ENCODE peak calls at places on chromosomes 13 and 19, in ten cellular contexts. F is tibial nerve, H is testis, C is esophagus squamous epithelium, U is mucosa of descending colon, W is left lung, Q is pancreas, L is ovary, I is cardiac muscle cell, Y is stomach. K is an unnamed sample.

GRCh38 chr19:44807652-44808462 is 1.0 kb upstream of the BCAM start:
- DNase-seq in F (peak; percentile 27), C (no peak), L (peak; percentile 40), Q (peak; percentile 76), H (no peak), U (no peak), W (peak; percentile 84), Y (peak; percentile 59), I (peak; percentile 74), K (no peak)

GRCh38 chr19:29532956-29533355 is 7.2 kb downstream of the VSTM2B start:
- DNase-seq in Q (no peak), U (no peak), L (no peak), Y (peak; percentile 14), C (no peak), H (no peak), I (no peak), F (no peak), W (no peak), K (no peak)

GRCh38 chr13:75384881-75385707 is 96.9 kb downstream of the TBC1D4 start:
- DNase-seq in Q (no peak), W (no peak), Y (no peak), H (no peak), L (no peak), C (no peak), U (no peak), I (no peak), F (no peak), K (no peak)

GRCh38 chr19:38649305-38650179 is 2.1 kb downstream of the ACTN4 start:
- DNase-seq in C (no peak), W (no peak), H (no peak), Y (peak; percentile 61), Q (peak; percentile 66), I (no peak), F (no peak), L (no peak), U (peak; percentile 88), K (no peak)

GRCh38 chr13:25930655-25931054 is 121.2 kb downstream of the SHISA2 start:
- DNase-seq in H (no peak), Y (no peak), L (no peak), W (no peak), Q (no peak), U (no peak), I (no peak), C (no peak), F (no peak), K (no peak)

GRCh38 chr19:29690842-29691241 is 24.2 kb downstream of the C19orf12 start:
- DNase-seq in H (no peak), C (no peak), Q (no peak), L (no peak), I (no peak), Y (no peak), U (no peak), W (no peak), F (no peak), K (peak; percentile 58)

GRCh38 chr19:47509973-47510372 is 4.9 kb downstream of the NAPA start:
- DNase-seq in C (no peak), U (no peak), F (no peak), L (no peak), W (peak; percentile 48), I (no peak), Q (peak; percentile 47), Y (peak; percentile 67), H (no peak), K (no peak)

GRCh38 chr13:90416519-90416918 is 931.0 kb upstream of the MIR17HG start:
- DNase-seq in Y (no peak), C (no peak), W (no peak), F (peak; percentile 7), Q (no peak), U (no peak), L (no peak), I (no peak), H (peak; percentile 35), K (no peak)

DNA sequence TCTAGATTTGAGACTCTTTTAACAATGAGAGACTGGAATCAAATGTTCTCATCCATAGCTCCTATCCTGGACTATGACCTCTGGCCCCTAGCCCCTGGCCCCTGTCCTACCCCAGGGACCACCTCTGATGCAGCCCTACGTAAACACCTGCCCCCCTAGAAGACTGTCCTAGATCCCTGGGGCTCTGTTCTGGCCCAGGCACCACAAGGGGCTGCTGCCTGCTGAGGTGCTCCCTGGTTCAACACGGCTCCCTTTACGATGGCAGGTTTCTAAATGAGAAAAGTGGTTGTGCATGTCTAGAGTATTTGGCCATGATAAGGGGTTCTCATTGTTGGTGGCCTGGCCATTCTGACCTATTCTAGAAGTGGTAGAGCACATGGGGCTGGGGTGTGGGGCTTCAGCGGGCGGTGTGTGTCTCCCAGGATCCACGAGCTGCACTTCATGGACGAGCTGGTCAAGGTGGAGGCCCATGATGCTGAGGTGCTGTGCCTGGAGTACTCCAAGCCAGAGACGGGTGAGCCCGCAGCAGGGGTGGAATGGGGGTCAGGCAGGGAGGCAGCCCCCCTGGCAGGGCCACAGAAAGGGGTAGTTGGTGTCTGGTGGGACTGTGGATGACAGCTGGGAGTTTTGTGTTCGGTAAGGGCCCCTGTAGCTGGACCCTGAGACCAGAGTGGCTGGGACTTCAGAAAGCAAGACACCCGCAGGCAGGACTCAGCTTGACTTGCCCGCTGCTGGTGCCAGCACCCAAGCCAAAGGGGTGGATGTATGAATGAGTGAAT is 26.5 kb upstream of the OVOL3 start:
- DNase-seq in Y (no peak), Q (no peak), C (no peak), I (no peak), U (no peak), F (no peak), L (no peak), H (no peak), W (no peak), K (no peak)
- H3K4me1 ChIP-seq in Y (no peaks in the 10 kb centered on the region), Q (no peaks in the 10 kb centered on the region), C (no peaks in the 10 kb centered on the region), I (no peaks in the 10 kb centered on the region), U (no peaks in the 10 kb centered on the region), F (no peaks in the 10 kb centered on the region), L (peaks cover 2% of the 10 kb centered on the region), H (no peaks in the 10 kb centered on the region), W (no peaks in the 10 kb centered on the region), K (no peaks in the 10 kb centered on the region)

GRCh38 chr19:18304194-18304495 is 18.7 kb downstream of the LSM4 start:
- DNase-seq in H (no peak), W (no peak), U (no peak), L (no peak), I (no peak), C (no peak), Y (no peak), Q (no peak), F (no peak), K (peak; percentile 43)

GRCh38 chr19:18301718-18302111 is 20.3 kb upstream of the JUND start:
- DNase-seq in I (no peak), W (no peak), H (no peak), C (no peak), Q (no peak), L (no peak), U (no peak), F (no peak), Y (no peak), K (no peak)

GRCh38 chr19:18306903-18307681 is 15.8 kb downstream of the LSM4 start:
- DNase-seq in L (peak; percentile 63), C (no peak), U (no peak), H (no peak), Q (no peak), W (no peak), Y (no peak), F (no peak), I (no peak), K (peak; percentile 59)

GRCh38 chr19:18306209-18306902 is 16.5 kb downstream of the LSM4 start:
- DNase-seq in F (no peak), Q (no peak), W (no peak), Y (no peak), H (no peak), L (no peak), I (no peak), U (no peak), C (no peak), K (no peak)

DNA sequence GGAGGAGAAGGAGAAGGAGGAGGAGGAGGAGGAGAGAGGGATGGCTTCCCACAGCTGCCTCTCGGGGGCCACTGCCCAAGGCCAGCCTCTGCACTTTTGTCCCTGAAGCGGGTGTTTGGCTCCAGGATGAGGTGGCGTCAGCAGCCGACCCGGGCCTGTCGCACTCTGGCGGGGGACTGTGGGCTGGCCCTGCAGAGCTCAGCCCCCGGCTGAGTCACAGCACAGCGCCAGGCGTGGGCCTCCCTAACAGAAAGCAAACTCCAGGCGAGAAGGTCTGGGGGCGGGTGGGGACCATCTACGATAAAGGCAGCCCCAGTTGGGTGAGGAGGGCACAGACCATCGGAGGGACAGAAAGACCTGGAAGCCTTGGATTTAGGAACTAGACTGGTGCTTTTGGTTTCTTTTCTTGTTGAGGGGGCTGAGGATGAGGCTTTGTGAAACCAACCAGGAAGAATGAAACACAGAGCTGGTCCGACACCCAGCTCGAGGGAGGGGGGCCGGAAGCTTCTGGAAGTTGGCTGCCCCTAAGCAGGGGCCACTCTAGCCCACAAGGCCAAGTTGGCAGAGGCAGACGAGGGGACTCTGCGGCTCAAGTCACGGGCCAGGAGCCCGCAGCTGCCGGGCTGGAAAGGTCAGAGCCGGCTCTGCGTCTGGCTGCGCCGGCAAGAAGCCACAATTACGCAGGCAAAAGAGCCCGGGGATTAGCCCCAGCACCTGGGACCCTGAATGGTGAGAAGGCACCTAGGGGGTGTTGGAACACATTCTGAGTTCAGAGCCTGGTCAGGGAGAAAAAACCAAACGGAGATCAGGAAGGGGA is 18.2 kb downstream of the LSM4 start:
- DNase-seq in H (peak; percentile 85), Q (peak; percentile 66), W (peak; percentile 94), Y (peak; percentile 80), L (peak; percentile 87), F (peak; percentile 81), U (peak; percentile 78), C (no peak), I (peak; percentile 68), K (peak; percentile 89)
- TF ChIP-seq CTCF in H (no peak), Q (no peak), W (no peak), Y (no peak), L (no peak), F (peak; percentile 24), U (no peak), C (no peak), I (no peak), K (no peak)

DNA sequence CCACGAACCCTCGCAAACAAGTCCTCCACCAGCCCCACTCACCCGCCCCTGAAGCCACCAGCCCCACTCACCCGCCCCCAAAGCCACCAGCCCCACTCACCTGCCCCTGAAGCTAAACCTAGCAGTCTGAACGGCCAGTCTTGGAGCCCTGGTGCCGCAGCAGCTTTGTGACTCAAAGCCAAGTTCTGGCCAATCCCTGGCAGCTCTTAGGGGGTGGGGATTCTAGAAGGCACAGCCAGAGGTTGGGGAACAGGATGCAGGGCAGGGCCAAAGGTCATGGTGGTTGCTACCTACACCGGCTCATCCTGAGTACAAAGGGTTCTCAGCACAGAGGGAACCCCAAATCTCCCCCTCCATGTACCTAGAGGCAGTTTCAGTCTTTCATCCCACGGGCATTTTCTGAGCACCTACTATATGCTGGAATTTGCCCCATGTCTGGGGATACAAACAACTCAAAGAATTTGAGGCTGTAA is at the start of gene IQCN:
- DNase-seq in Y (peak; percentile 50), F (no peak), Q (peak; percentile 41), W (no peak), U (peak; percentile 61), C (no peak), L (peak; percentile 49), H (no peak), I (no peak), K (peak; percentile 57)
- H3K4me3 ChIP-seq in Y (no peak within 1 kb of the TSS), F (no peak within 1 kb of the TSS), Q (no peak within 1 kb of the TSS), W (no peak within 1 kb of the TSS), U (no peak within 1 kb of the TSS), C (no peak within 1 kb of the TSS), L (peak within 1 kb of the TSS; percentile 14), H (no peak within 1 kb of the TSS), I (no peak within 1 kb of the TSS), K (no peak within 1 kb of the TSS)

GRCh38 chr13:87669379-87669978 is 1.7 kb upstream of the SLITRK5 start:
- DNase-seq in U (no peak), H (no peak), F (no peak), L (no peak), W (no peak), Y (no peak), I (peak; percentile 36), C (no peak), Q (no peak), K (no peak)

GRCh38 chr13:87675851-87676250 is 4.7 kb downstream of the SLITRK5 start:
- DNase-seq in F (no peak), Y (no peak), H (no peak), L (no peak), U (no peak), I (no peak), C (no peak), W (no peak), Q (no peak), K (no peak)

GRCh38 chr13:87674143-87674772 is 3.1 kb downstream of the SLITRK5 start:
- DNase-seq in L (no peak), F (no peak), U (no peak), Q (no peak), H (no peak), C (no peak), I (peak; percentile 14), Y (no peak), W (peak; percentile 6), K (no peak)

GRCh38 chr13:87671031-87671823 is at the start of gene SLITRK5:
- DNase-seq in W (peak; percentile 90), C (no peak), L (peak; percentile 26), F (peak; percentile 62), Y (peak; percentile 70), U (peak; percentile 84), Q (peak; percentile 68), I (peak; percentile 83), H (peak; percentile 86), K (no peak)

DNA sequence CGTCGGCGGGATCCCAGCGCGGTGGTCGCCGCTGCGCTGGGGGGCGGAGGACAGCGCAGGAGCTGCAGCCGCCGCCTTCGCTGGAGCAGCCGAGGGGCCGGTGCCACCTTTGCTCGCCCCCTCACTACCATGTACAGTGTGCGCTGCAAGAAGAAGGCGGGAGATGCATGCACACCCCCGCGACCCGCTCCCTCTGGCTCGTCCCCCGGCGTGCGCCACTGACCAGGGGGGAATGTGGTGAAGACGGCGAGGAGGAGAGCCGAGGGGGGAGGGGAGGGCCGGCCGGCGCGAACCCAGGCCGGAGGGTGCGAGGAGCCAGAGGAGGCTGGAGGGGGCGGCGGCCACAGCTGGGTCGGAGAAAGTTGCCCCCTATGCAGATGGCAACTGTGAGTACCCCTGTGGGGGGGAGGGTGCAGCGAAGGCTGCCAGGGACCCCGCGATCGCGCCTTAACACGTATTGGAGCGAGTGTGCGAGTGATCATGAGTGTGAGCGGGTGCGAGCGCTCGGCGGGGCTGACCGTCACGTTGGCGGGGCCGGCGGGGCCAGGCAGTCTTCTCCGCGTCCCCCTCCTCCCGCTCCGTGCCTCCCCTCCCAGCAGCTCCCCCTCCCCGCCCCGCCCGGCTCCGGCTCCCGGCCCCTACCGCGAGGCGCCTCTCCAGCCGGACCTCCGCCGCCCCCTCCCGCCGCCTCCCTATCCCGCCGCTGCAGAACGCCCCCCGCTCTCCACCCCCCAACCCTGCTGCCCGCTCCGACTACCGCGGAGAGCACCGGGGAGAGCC is 843 bp downstream of the SLITRK5 start:
- DNase-seq in I (no peak), C (no peak), Y (no peak), U (no peak), H (no peak), W (peak; percentile 73), Q (no peak), L (no peak), F (no peak), K (no peak)
- H3K4me1 ChIP-seq in I (peaks cover 3% of the 10 kb centered on the region), C (peaks cover 28% of the 10 kb centered on the region), Y (peaks cover 25% of the 10 kb centered on the region), U (peaks cover 10% of the 10 kb centered on the region), H (peaks cover 7% of the 10 kb centered on the region), W (peaks cover 16% of the 10 kb centered on the region), Q (no peaks in the 10 kb centered on the region), L (peaks cover 10% of the 10 kb centered on the region), F (peaks cover 8% of the 10 kb centered on the region), K (peaks cover 17% of the 10 kb centered on the region)

K was measured in CD8-positive, alpha-beta T cell.